ENCODE peak calls at places on chromosomes 16 and 17, in eight cellular contexts. I is effector memory CD4-positive, alpha-beta T cell; B is posterior cingulate gyrus; K is T47D; X is amygdala; W is myocyte; P is activated T-helper 1 cell treated with anti-CD3 and anti-CD28 coated beads, Interleukin-2, amount 50 U/mL, for 16 hours; L is body of pancreas. F is an unnamed sample.
A peak's percentile ranks its signal among the peaks of the same experiment; 100 is the strongest.

GRCh38 chr16:48622456-48623303 is 12.7 kb upstream of the N4BP1 start:
- DNase-seq in K (no peak), L (no peak), W (no peak), P (no peak), B (no peak), I (no peak), X (no peak), F (no peak)

GRCh38 chr17:76268015-76268749 is 3.0 kb downstream of the UBALD2 start:
- DNase-seq in P (peak; percentile 62), W (peak; percentile 59), B (peak; percentile 72), L (no peak), X (peak; percentile 17), K (no peak), I (peak; percentile 61), F (peak; percentile 60)

GRCh38 chr16:66397736-66398433 is 29.2 kb upstream of the BEAN1 start:
- DNase-seq in I (no peak), B (no peak), X (no peak), K (no peak), W (no peak), P (no peak), L (no peak), F (no peak)

GRCh38 chr17:54408741-54409140 is 491.9 kb upstream of the TOM1L1 start:
- DNase-seq in W (no peak), B (no peak), I (no peak), L (no peak), P (no peak), X (no peak), K (no peak), F (no peak)

GRCh38 chr16:31877876-31878642 is 4.5 kb downstream of the ZNF267 start:
- DNase-seq in P (no peak), K (no peak), W (no peak), L (no peak), B (no peak), X (no peak), I (no peak), F (no peak)

GRCh38 chr16:24539850-24540484 is 601 bp downstream of the RBBP6 start:
- DNase-seq in L (peak; percentile 69), B (peak; percentile 56), P (peak; percentile 30), W (peak; percentile 60), X (no peak), K (peak; percentile 48), I (peak; percentile 24), F (no peak)

GRCh38 chr17:8304181-8304910 is 5.7 kb upstream of the ARHGEF15 start:
- DNase-seq in I (no peak), L (no peak), X (no peak), P (no peak), B (no peak), K (peak; percentile 23), W (no peak), F (no peak)

GRCh38 chr17:63309021-63309420 is 137.1 kb downstream of the CYB561 start:
- DNase-seq in L (no peak), K (no peak), P (no peak), X (no peak), W (no peak), I (no peak), B (no peak), F (no peak)